ENCODE peak calls at places on chromosome 1, in six cellular contexts. A, W, X, T, N and E are unnamed samples.

GRCh38 chr1:2300851-2301606 is 72.9 kb downstream of the SKI start:
- DNase-seq in A (no peak), X (no peak), W (peak), T (no peak), N (peak), E (peak)

GRCh38 chr1:230267338-230268065 is 158.6 kb downstream of the PGBD5 start:
- DNase-seq in W (no peak), T (no peak), X (no peak), A (no peak), N (no peak), E (no peak)

GRCh38 chr1:63593887-63594617 is 841 bp downstream of the PGM1 start:
- DNase-seq in T (peak), X (peak), W (peak), N (peak), A (peak), E (peak)

GRCh38 chr1:155080250-155081228 is 1.9 kb downstream of the EFNA3 start:
- DNase-seq in N (peak), X (no peak), T (no peak), A (peak), W (no peak), E (no peak)

GRCh38 chr1:162905759-162906158 is 44.8 kb upstream of the CCDC190 start:
- DNase-seq in T (peak), W (no peak), X (no peak), N (no peak), A (no peak), E (no peak)

GRCh38 chr1:212295579-212295978 is 10.4 kb downstream of the PPP2R5A start:
- DNase-seq in A (no peak), X (no peak), T (no peak), W (no peak), N (no peak), E (no peak)

GRCh38 chr1:228030451-228031201 is 23.8 kb downstream of the WNT3A start:
- DNase-seq in A (peak), T (no peak), N (no peak), W (no peak), X (no peak), E (peak)

GRCh38 chr1:44213222-44214112 is at the start of gene DMAP1:
- DNase-seq in W (peak), A (peak), N (peak), T (peak), X (peak), E (peak)

GRCh38 chr1:221574529-221574928 is 167.4 kb downstream of the DUSP10 start:
- DNase-seq in T (no peak), N (no peak), W (no peak), A (no peak), X (no peak), E (no peak)

GRCh38 chr1:207959141-207959825 is 48.4 kb upstream of the CD34 start:
- DNase-seq in A (peak), T (no peak), X (no peak), N (peak), W (no peak), E (peak)

GRCh38 chr1:197731449-197731848 is 43.8 kb downstream of the DENND1B start:
- DNase-seq in T (no peak), N (no peak), X (no peak), W (no peak), A (no peak), E (no peak)

GRCh38 chr1:24635195-24635843 is 7.8 kb upstream of the SRRM1 start:
- DNase-seq in A (no peak), N (no peak), T (peak), W (peak), X (no peak), E (no peak)

GRCh38 chr1:171869097-171869496 is 27.8 kb downstream of the DNM3 start:
- DNase-seq in X (no peak), N (no peak), T (peak), A (no peak), W (no peak), E (peak)

GRCh38 chr1:41359211-41360073 is 1.8 kb upstream of the FOXO6 start:
- DNase-seq in N (no peak), W (no peak), T (peak), X (no peak), A (no peak), E (peak)

GRCh38 chr1:85342177-85342576 is 65.7 kb upstream of the BCL10 start:
- DNase-seq in X (no peak), T (no peak), W (no peak), A (no peak), N (no peak), E (no peak)

GRCh38 chr1:95309031-95309459 is 75.0 kb downstream of the RWDD3 start:
- DNase-seq in N (no peak), A (peak), X (no peak), W (no peak), T (peak), E (no peak)